ENCODE peak calls at places on chromosomes 3 and 15, in eight cellular contexts. X, U, C, E, H, W, R and G are unnamed samples.

GRCh38 chr3:94336076-94336741 is 273.3 kb downstream of the NSUN3 start:
- DNase-seq in X (no peak), U (no peak), C (peak), E (peak), H (peak), W (peak), R (no peak), G (no peak)

GRCh38 chr3:193214445-193214844 is 26.6 kb upstream of the PLAAT1 start:
- DNase-seq in X (no peak), U (no peak), C (no peak), E (no peak), H (no peak), W (no peak), R (no peak), G (no peak)

GRCh38 chr3:152461460-152461859 is 192.7 kb downstream of the MBNL1 start:
- DNase-seq in X (no peak), U (no peak), C (no peak), E (no peak), H (no peak), W (no peak), R (no peak), G (no peak)

GRCh38 chr15:64845826-64846225 is 4.1 kb downstream of the PLEKHO2 start:
- DNase-seq in X (no peak), U (no peak), C (no peak), E (no peak), H (no peak), W (no peak), R (no peak), G (no peak)

GRCh38 chr15:40149339-40149738 is 11.5 kb upstream of the BUB1B start:
- DNase-seq in X (no peak), U (no peak), C (no peak), E (no peak), H (no peak), W (no peak), R (no peak), G (no peak)

GRCh38 chr3:126360046-126360713 is 3.0 kb upstream of the KLF15 start:
- DNase-seq in X (no peak), U (peak), C (no peak), E (no peak), H (no peak), W (no peak), R (no peak), G (no peak)

GRCh38 chr15:43516185-43516584 is 1.2 kb upstream of the MAP1A start:
- DNase-seq in X (no peak), U (no peak), C (peak), E (no peak), H (no peak), W (no peak), R (peak), G (no peak)

GRCh38 chr3:129441215-129441614 is 1.2 kb downstream of the IFT122 start:
- DNase-seq in X (no peak), U (no peak), C (no peak), E (peak), H (peak), W (no peak), R (no peak), G (no peak)

GRCh38 chr15:53830707-53831386 is 71.4 kb upstream of the WDR72 start:
- DNase-seq in X (no peak), U (no peak), C (no peak), E (no peak), H (no peak), W (no peak), R (no peak), G (no peak)

GRCh38 chr3:126567696-126568438 is 9.1 kb upstream of the C3orf22 start:
- DNase-seq in X (peak), U (no peak), C (no peak), E (no peak), H (peak), W (no peak), R (peak), G (no peak)

GRCh38 chr15:62069551-62069950 is 2.8 kb downstream of the C2CD4A start:
- DNase-seq in X (no peak), U (no peak), C (no peak), E (no peak), H (no peak), W (no peak), R (no peak), G (no peak)

GRCh38 chr15:62068787-62069170 is 2.0 kb downstream of the C2CD4A start:
- DNase-seq in X (no peak), U (no peak), C (no peak), E (no peak), H (no peak), W (no peak), R (no peak), G (no peak)

GRCh38 chr15:62068071-62068786 is 1.5 kb downstream of the C2CD4A start:
- DNase-seq in X (no peak), U (no peak), C (no peak), E (no peak), H (no peak), W (no peak), R (peak), G (peak)

GRCh38 chr15:62067448-62068044 is 769 bp downstream of the C2CD4A start:
- DNase-seq in X (no peak), U (no peak), C (no peak), E (no peak), H (no peak), W (no peak), R (peak), G (peak)

GRCh38 chr15:62066663-62067447 is at the start of gene C2CD4A:
- DNase-seq in X (no peak), U (no peak), C (no peak), E (peak), H (peak), W (peak), R (peak), G (peak)
- TF ChIP-seq CTCF in X (no peak), U (no peak), C (peak), E (peak), H (peak), W (peak), R (no peak), G (no peak)

GRCh38 chr3:160841455-160841854 is 85.4 kb downstream of the PPM1L start:
- DNase-seq in X (no peak), U (no peak), C (no peak), E (no peak), H (no peak), W (no peak), R (no peak), G (no peak)
- TF ChIP-seq CTCF in X (no peak), U (no peak), C (no peak), E (no peak), H (no peak), W (no peak), R (no peak), G (no peak)

GRCh38 chr3:52388933-52389332 is 56.0 kb downstream of the SEMA3G start:
- DNase-seq in X (no peak), U (no peak), C (no peak), E (peak), H (no peak), W (no peak), R (no peak), G (no peak)
- TF ChIP-seq CTCF in X (no peak), U (no peak), C (no peak), E (peak), H (no peak), W (peak), R (no peak), G (no peak)

DNA sequence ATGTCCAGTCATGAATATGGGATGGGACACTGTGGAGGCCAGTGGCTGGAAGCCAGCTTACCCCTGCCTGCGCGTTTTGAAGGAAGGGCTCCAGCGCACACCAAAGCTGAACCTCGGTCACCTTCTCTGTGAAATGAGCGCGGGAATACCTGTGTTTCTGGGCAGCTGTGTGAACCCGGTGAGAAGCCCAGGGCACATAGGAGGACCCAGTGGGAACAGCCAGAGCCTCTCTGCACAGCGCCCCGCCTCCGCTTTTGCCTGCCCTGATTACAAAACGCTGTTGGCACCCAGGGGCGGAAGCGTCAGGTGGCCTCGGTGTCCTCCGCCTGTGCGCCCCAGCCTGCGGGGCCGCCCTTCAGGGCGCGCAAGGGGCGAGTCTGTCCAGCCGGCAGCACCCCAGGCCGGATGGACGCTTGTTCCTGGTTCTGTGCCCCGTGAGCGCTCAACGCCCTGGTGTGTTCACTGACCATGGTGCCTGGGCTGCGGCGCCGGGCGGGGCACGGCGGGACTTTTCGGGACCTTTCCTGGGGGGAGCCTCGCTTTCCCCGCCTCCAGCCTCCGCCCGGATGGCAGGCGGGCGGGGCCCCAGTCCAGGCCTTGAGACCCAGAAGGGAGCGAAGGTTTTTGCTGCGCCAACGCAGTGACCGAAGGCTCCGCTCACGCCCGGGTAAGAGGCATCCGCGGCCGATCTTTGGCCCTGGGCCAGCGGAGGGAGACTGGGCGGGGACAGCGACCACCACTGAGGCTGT is at the start of gene SQOR:
- DNase-seq in X (peak), U (peak), C (peak), E (peak), H (peak), W (no peak), R (peak), G (peak)
- TF ChIP-seq CTCF in X (no peak), U (no peak), C (no peak), E (no peak), H (no peak), W (no peak), R (peak), G (no peak)

DNA sequence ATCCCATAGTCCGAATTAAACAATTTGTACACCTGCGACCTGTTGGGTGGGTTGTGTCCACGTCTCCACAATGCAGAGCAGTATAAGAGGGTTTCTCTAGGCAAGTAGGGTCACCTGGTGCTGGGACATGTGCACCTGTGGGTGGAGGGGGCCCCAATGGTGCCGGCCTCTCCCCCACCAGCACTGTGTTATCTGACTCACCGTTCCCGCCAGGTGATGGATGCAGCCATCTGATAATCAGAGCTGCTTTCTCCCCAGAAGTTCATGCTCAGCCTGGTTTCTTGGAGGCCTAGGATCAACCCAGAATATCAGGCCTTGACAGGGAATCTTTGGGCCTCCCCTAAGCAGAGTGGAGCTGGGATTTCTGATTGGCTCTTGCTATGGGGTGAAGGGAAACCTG is 86.0 kb downstream of the DNAJB8 start:
- DNase-seq in X (no peak), U (no peak), C (no peak), E (no peak), H (no peak), W (no peak), R (no peak), G (no peak)
- TF ChIP-seq CTCF in X (no peak), U (no peak), C (no peak), E (no peak), H (no peak), W (no peak), R (no peak), G (no peak)